ENCODE peak calls at places on chromosomes 12 and 14, in four cellular contexts. C is heart left ventricle, I is IMR-90, M is right cardiac atrium. E is an unnamed sample.

GRCh38 chr14:96509457-96510090 is 7.4 kb downstream of the PAPOLA start:
- DNase-seq in C (no peak), I (no peak), M (no peak), E (no peak)

GRCh38 chr14:50790568-50790967 is 40.4 kb downstream of the NIN start:
- DNase-seq in C (no peak), I (peak; percentile 70), M (no peak), E (no peak)

GRCh38 chr12:92042791-92043531 is 102.7 kb downstream of the BTG1 start:
- DNase-seq in C (no peak), I (peak; percentile 28), M (no peak), E (no peak)

GRCh38 chr14:85702191-85702590 is 172.2 kb downstream of the FLRT2 start:
- DNase-seq in C (no peak), I (no peak), M (no peak), E (no peak)

GRCh38 chr14:96277890-96278289 is 21.9 kb downstream of the BDKRB1 start:
- DNase-seq in C (no peak), I (no peak), M (no peak), E (no peak)

GRCh38 chr12:53984901-53985357 is at the start of gene HOXC10:
- DNase-seq in C (peak; percentile 63), I (peak; percentile 75), M (peak; percentile 79), E (peak; percentile 98)

GRCh38 chr12:99984271-99985128 is at the start of gene ANKS1B:
- DNase-seq in C (peak; percentile 42), I (peak; percentile 13), M (peak; percentile 66), E (peak; percentile 38)

GRCh38 chr12:1481919-1482318 is 112.5 kb downstream of the FBXL14 start:
- DNase-seq in C (no peak), I (no peak), M (no peak), E (no peak)

GRCh38 chr12:100554608-100555077 is 18.8 kb upstream of the GAS2L3 start:
- DNase-seq in C (peak; percentile 37), I (peak; percentile 90), M (no peak), E (no peak)

GRCh38 chr14:22200977-22201605 is 387.9 kb downstream of the DAD1 start:
- DNase-seq in C (no peak), I (peak; percentile 82), M (no peak), E (no peak)

GRCh38 chr14:75200451-75200850 is 24.0 kb upstream of the TMED10 start:
- DNase-seq in C (no peak), I (no peak), M (no peak), E (no peak)

GRCh38 chr14:104094709-104095425 is 9.4 kb downstream of the ASPG start:
- DNase-seq in C (no peak), I (no peak), M (peak; percentile 48), E (no peak)

GRCh38 chr12:31326689-31327659 is 1.0 kb upstream of the SINHCAF start:
- DNase-seq in C (no peak), I (no peak), M (no peak), E (no peak)

DNA sequence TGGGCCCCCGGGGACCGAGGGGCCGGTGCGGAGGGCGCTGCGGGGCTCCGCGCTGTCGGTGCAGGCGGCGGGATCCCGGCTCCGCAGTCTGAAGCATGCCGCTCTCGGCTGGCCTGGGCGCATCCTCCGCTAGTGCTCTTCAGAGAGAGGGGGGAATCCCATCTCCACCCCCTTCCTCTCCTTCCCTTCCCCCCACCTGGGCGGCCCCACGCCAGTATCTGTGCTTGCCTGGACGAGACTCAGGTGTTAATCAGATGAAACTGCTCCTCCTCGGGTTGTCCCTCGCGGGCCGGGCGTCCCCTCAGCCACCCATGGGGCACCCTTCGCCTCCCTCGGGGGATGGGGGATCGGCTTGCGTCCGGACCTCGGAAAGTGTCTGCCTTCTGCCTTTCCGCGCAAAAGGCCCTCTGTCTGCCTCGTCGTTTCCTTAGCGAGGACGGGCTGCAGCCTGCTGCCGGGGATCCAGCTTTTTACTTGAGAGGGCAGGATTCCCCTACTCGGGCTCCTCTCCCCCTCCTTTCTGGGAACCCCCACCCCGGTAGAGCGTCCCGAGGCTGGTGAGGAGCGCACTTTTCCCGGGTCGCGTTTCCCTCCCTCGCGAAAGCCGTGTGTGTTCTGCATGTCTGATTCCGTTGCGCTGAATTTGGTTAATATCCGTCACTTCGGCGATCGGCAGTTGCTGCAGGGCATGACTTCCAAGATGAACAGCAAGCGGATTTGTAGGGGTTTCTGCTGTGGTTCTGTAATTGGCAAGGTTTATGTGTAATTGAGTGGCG is 1.1 kb downstream of the GPHN start:
- DNase-seq in C (peak; percentile 41), I (peak; percentile 15), M (peak; percentile 33), E (peak; percentile 72)
- H3K27ac ChIP-seq in C (peak overlapping the region; percentile 96), I (no peak overlapping the region), M (peak overlapping the region; percentile 78), E (peak overlapping the region; percentile 92)

DNA sequence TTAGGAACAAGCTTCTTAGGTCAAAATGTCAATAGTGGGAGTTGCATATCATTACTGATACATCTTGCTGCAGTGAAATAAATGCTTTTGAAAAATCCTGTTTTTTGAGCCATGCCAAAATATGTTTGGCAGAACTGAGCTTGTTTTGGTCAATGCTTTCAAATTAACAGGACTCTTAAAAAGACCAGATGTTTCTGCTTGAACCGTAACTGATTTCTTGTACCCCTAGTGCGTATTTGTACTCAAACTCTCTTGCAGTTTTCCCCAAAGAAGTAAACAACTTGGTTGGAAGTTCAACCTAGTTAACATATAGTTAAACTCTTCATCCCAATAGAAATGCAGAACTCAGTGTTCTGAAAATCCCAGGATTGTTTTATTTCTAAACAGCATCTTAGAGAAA is 3.4 kb downstream of the TRHDE start:
- DNase-seq in C (no peak), I (no peak), M (no peak), E (no peak)
- H3K4me1 ChIP-seq in C (peaks cover 6% of the 10 kb centered on the region), I (peaks cover 13% of the 10 kb centered on the region), M (peaks cover 2% of the 10 kb centered on the region), E (peaks cover 29% of the 10 kb centered on the region)

DNA sequence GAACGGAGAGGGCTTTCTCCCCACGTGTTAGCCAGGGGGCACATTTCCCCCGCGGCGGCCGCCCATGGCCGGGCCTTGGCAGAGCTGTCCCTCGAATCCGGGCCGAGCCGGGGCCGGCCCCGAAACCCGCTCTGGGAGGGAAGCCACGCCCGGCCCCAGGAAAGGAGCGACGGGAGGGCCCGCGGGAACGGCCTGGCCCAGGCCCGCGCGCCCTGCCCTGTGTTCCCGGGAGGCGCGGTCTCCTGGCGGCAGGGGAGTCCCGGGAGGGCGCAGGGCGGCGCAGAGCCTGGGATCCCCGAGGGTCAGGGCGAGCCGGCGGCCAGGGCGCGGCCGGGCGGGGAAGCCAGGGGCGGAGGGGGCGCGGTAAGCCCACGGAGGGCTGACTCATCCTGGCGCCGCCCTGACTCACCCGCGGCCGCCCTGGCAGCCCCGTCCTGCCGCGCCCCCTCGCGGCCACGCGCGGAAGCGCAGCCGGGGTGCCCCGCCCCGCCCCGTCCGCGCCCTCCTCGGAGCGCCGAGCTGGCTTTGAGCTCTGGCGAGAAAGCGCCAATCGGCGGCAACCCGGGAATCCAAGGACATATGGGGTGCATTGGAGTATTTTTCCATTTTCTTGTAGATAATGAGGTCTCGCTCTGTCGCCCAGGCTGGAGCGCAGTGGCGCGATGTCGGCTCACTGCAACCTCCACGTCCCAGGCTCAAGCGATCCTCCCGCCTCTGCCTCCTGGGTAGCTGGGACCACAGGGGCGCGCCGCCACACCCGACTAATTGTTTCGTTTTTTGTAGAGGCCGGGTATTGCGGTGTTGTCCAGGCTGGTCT is 31.8 kb upstream of the PLEKHG6 start:
- DNase-seq in C (peak; percentile 88), I (peak; percentile 74), M (peak; percentile 91), E (peak; percentile 78)
- H3K27ac ChIP-seq in C (peak overlapping the region; percentile 87), I (peak overlapping the region; percentile 78), M (peak overlapping the region; percentile 31), E (peak overlapping the region; percentile 82)

GRCh38 chr14:105326891-105327694 is 12.5 kb downstream of the PACS2 start:
- DNase-seq in C (no peak), I (no peak), M (no peak), E (no peak)
- H3K4me1 ChIP-seq in C (peaks cover 69% of the 10 kb centered on the region), I (peaks cover 13% of the 10 kb centered on the region), M (peaks cover 29% of the 10 kb centered on the region), E (no peaks in the 10 kb centered on the region)

GRCh38 chr12:52907092-52907810 is 2.4 kb upstream of the KRT8 start:
- DNase-seq in C (peak; percentile 26), I (no peak), M (peak; percentile 41), E (peak; percentile 35)
- H3K27ac ChIP-seq in C (no peak overlapping the region), I (no peak overlapping the region), M (no peak overlapping the region), E (no peak overlapping the region)